ENCODE peak calls at places on chromosomes 11 and 22, in five cellular contexts. One of them, this sample, is unnamed.

GRCh38 chr22:26428515-26429457 is at the start of gene ASPHD2:
- DNase-seq in HCT116: no peak
- DNase-seq in MM.1S: peak
- DNase-seq in PC-3: peak
- DNase-seq in neural progenitor cell: peak
- DNase-seq in this sample: peak

GRCh38 chr22:42893366-42894150 is 36.5 kb upstream of the ARFGAP3 start:
- DNase-seq in neural progenitor cell: no peak
- DNase-seq in MM.1S: no peak
- DNase-seq in PC-3: no peak
- DNase-seq in HCT116: no peak
- DNase-seq in this sample: no peak

GRCh38 chr11:9277176-9277575 is 12.0 kb upstream of the DENND5A start:
- DNase-seq in PC-3: peak
- DNase-seq in neural progenitor cell: no peak
- DNase-seq in MM.1S: no peak
- DNase-seq in HCT116: no peak
- DNase-seq in this sample: no peak

GRCh38 chr11:27208846-27209245 is 154.2 kb downstream of the CCDC34 start:
- DNase-seq in MM.1S: no peak
- DNase-seq in PC-3: no peak
- DNase-seq in HCT116: no peak
- DNase-seq in neural progenitor cell: no peak
- DNase-seq in this sample: no peak

GRCh38 chr11:63667993-63668392 is 3.2 kb downstream of the ATL3 start:
- DNase-seq in MM.1S: no peak
- DNase-seq in neural progenitor cell: no peak
- DNase-seq in PC-3: peak
- DNase-seq in HCT116: peak
- DNase-seq in this sample: peak

GRCh38 chr11:105589346-105589745 is 20.5 kb upstream of the GRIA4 start:
- DNase-seq in MM.1S: no peak
- DNase-seq in neural progenitor cell: no peak
- DNase-seq in PC-3: peak
- DNase-seq in HCT116: no peak
- DNase-seq in this sample: no peak

GRCh38 chr11:5605849-5606248 is 9.4 kb downstream of the TRIM6 start:
- DNase-seq in neural progenitor cell: no peak
- DNase-seq in HCT116: no peak
- DNase-seq in MM.1S: no peak
- DNase-seq in PC-3: peak
- DNase-seq in this sample: peak

GRCh38 chr22:38426628-38427027 is 28.4 kb downstream of the KCNJ4 start:
- DNase-seq in neural progenitor cell: no peak
- DNase-seq in MM.1S: no peak
- DNase-seq in HCT116: no peak
- DNase-seq in PC-3: no peak
- DNase-seq in this sample: no peak

GRCh38 chr11:31106963-31107576 is 262.5 kb downstream of the DCDC1 start:
- DNase-seq in MM.1S: peak
- DNase-seq in PC-3: peak
- DNase-seq in HCT116: peak
- DNase-seq in neural progenitor cell: peak
- DNase-seq in this sample: peak

GRCh38 chr11:92492372-92492771 is 267.8 kb downstream of the FAT3 start:
- DNase-seq in HCT116: no peak
- DNase-seq in PC-3: no peak
- DNase-seq in neural progenitor cell: no peak
- DNase-seq in MM.1S: no peak
- DNase-seq in this sample: no peak

GRCh38 chr11:76158394-76159302 is 47.7 kb downstream of the WNT11 start:
- DNase-seq in PC-3: no peak
- DNase-seq in neural progenitor cell: no peak
- DNase-seq in HCT116: no peak
- DNase-seq in MM.1S: no peak
- DNase-seq in this sample: no peak

GRCh38 chr11:41392591-41392990 is 66.9 kb downstream of the LRRC4C start:
- DNase-seq in neural progenitor cell: peak
- DNase-seq in PC-3: no peak
- DNase-seq in MM.1S: no peak
- DNase-seq in HCT116: no peak
- DNase-seq in this sample: no peak

GRCh38 chr11:113384551-113384950 is 3.0 kb upstream of the ANKK1 start:
- DNase-seq in PC-3: peak
- DNase-seq in MM.1S: no peak
- DNase-seq in HCT116: no peak
- DNase-seq in neural progenitor cell: no peak
- DNase-seq in this sample: peak

GRCh38 chr11:105111145-105111944 is 28.2 kb downstream of the CARD18 start:
- DNase-seq in neural progenitor cell: no peak
- DNase-seq in PC-3: no peak
- DNase-seq in HCT116: no peak
- DNase-seq in MM.1S: no peak
- DNase-seq in this sample: no peak

GRCh38 chr11:8871283-8871775 is 39.7 kb upstream of the AKIP1 start:
- DNase-seq in MM.1S: no peak
- DNase-seq in neural progenitor cell: peak
- DNase-seq in HCT116: peak
- DNase-seq in PC-3: peak
- DNase-seq in this sample: peak

GRCh38 chr22:29673361-29673760 is 46.4 kb upstream of the CABP7 start:
- DNase-seq in HCT116: no peak
- DNase-seq in PC-3: no peak
- DNase-seq in neural progenitor cell: no peak
- DNase-seq in MM.1S: no peak
- DNase-seq in this sample: no peak

GRCh38 chr22:49464024-49464423 is 363.6 kb downstream of the BRD1 start:
- DNase-seq in MM.1S: no peak
- DNase-seq in HCT116: no peak
- DNase-seq in PC-3: no peak
- DNase-seq in neural progenitor cell: no peak
- DNase-seq in this sample: no peak

GRCh38 chr22:29967461-29967860 is 84.5 kb downstream of the MTMR3 start:
- DNase-seq in neural progenitor cell: no peak
- DNase-seq in HCT116: no peak
- DNase-seq in PC-3: no peak
- DNase-seq in MM.1S: no peak
- DNase-seq in this sample: no peak

GRCh38 chr11:102614485-102614884 is 10.6 kb downstream of the MMP20 start:
- DNase-seq in MM.1S: no peak
- DNase-seq in PC-3: peak
- DNase-seq in neural progenitor cell: no peak
- DNase-seq in HCT116: no peak
- DNase-seq in this sample: no peak

GRCh38 chr22:36958366-36958765 is 44.9 kb downstream of the CSF2RB start:
- DNase-seq in neural progenitor cell: no peak
- DNase-seq in HCT116: no peak
- DNase-seq in PC-3: no peak
- DNase-seq in MM.1S: no peak
- DNase-seq in this sample: no peak

GRCh38 chr11:43583548-43583947 is 97.0 kb upstream of the HSD17B12 start:
- DNase-seq in PC-3: no peak
- DNase-seq in MM.1S: no peak
- DNase-seq in HCT116: no peak
- DNase-seq in neural progenitor cell: no peak
- DNase-seq in this sample: no peak

GRCh38 chr11:128342511-128343133 is 244.7 kb downstream of the ETS1 start:
- DNase-seq in PC-3: peak
- DNase-seq in MM.1S: peak
- DNase-seq in neural progenitor cell: no peak
- DNase-seq in HCT116: no peak
- DNase-seq in this sample: peak

GRCh38 chr11:64947202-64947814 is 11.6 kb upstream of the GPHA2 start:
- DNase-seq in neural progenitor cell: no peak
- DNase-seq in MM.1S: no peak
- DNase-seq in PC-3: no peak
- DNase-seq in HCT116: no peak
- DNase-seq in this sample: no peak

GRCh38 chr11:89420981-89421380 is 70.2 kb downstream of the NOX4 start:
- DNase-seq in neural progenitor cell: no peak
- DNase-seq in PC-3: no peak
- DNase-seq in MM.1S: no peak
- DNase-seq in HCT116: no peak
- DNase-seq in this sample: no peak

GRCh38 chr11:33402066-33402465 is 144.9 kb downstream of the HIPK3 start:
- DNase-seq in MM.1S: no peak
- DNase-seq in HCT116: no peak
- DNase-seq in neural progenitor cell: no peak
- DNase-seq in PC-3: no peak
- DNase-seq in this sample: no peak

GRCh38 chr11:6545917-6546605 is 49.0 kb downstream of the DNHD1 start:
- DNase-seq in HCT116: no peak
- DNase-seq in PC-3: no peak
- DNase-seq in neural progenitor cell: no peak
- DNase-seq in MM.1S: no peak
- DNase-seq in this sample: no peak

GRCh38 chr22:35611200-35611890 is 5.8 kb downstream of the MB start:
- DNase-seq in PC-3: no peak
- DNase-seq in MM.1S: no peak
- DNase-seq in neural progenitor cell: no peak
- DNase-seq in HCT116: no peak
- DNase-seq in this sample: no peak

GRCh38 chr11:73239111-73239521 is 21.0 kb downstream of the P2RY2 start:
- DNase-seq in PC-3: no peak
- DNase-seq in neural progenitor cell: no peak
- DNase-seq in HCT116: no peak
- DNase-seq in MM.1S: no peak
- DNase-seq in this sample: no peak

GRCh38 chr11:73239571-73240189 is 21.6 kb downstream of the P2RY2 start:
- DNase-seq in PC-3: no peak
- DNase-seq in neural progenitor cell: no peak
- DNase-seq in MM.1S: no peak
- DNase-seq in HCT116: no peak
- DNase-seq in this sample: no peak

GRCh38 chr11:73236879-73237278 is 18.8 kb downstream of the P2RY2 start:
- DNase-seq in neural progenitor cell: peak
- DNase-seq in MM.1S: peak
- DNase-seq in PC-3: peak
- DNase-seq in HCT116: peak
- DNase-seq in this sample: peak

GRCh38 chr11:73236205-73236765 is 18.2 kb downstream of the P2RY2 start:
- DNase-seq in neural progenitor cell: no peak
- DNase-seq in PC-3: no peak
- DNase-seq in MM.1S: no peak
- DNase-seq in HCT116: no peak
- DNase-seq in this sample: no peak

DNA sequence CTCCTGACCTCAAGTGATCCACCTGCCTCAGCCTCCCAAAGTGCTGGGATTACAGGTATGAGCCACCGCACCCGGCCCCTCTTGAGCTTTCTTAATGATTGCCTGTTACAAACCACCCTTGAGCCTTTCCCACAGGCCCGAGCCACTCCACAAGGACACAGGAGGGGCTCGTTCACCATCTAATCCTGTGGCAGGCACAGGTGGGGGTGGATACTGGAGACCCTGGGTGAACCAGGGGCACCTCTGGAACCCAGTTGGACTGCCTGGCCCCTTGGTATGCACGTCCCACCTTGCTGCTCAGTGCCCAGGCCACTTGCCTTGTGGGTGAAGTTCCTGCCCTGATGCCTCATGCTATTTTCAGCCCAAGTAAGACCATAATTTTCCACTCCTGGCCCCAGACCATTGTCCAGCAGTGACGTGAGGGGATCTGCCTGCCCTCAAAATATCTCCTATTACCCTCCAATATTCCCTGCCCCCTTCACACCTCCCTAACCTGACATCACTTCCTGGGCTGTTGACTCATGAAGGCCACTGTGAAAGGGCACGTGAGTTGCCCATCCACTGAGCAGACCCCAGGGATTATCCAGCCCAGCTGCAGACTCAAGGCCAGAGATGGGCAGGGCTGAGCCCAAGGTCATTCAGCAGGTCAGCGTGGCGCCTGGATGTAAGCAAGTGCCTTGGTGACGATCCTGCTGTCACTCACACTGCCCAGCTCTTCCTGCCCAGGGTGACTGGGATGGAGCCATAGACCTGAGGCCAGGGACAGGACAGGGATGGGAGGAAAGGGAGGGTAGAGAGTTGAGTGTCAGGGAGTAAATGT is 19.6 kb downstream of the P2RY2 start:
- DNase-seq in neural progenitor cell: no peak
- DNase-seq in HCT116: no peak
- DNase-seq in PC-3: no peak
- DNase-seq in MM.1S: no peak
- DNase-seq in this sample: peak
- H2AFZ ChIP-seq in neural progenitor cell: no peak
- H2AFZ ChIP-seq in HCT116: no peak
- H2AFZ ChIP-seq in PC-3: no peak
- H2AFZ ChIP-seq in MM.1S: no peak
- H2AFZ ChIP-seq in this sample: no peak

GRCh38 chr22:44363214-44363979 is 50.6 kb upstream of the SHISAL1 start:
- DNase-seq in PC-3: peak
- DNase-seq in MM.1S: no peak
- DNase-seq in neural progenitor cell: no peak
- DNase-seq in HCT116: no peak
- DNase-seq in this sample: peak
- TF ChIP-seq EZH2phosphoT487 in PC-3: no peak
- TF ChIP-seq EZH2phosphoT487 in MM.1S: no peak
- TF ChIP-seq EZH2phosphoT487 in neural progenitor cell: no peak
- TF ChIP-seq EZH2phosphoT487 in HCT116: no peak
- TF ChIP-seq EZH2phosphoT487 in this sample: no peak

DNA sequence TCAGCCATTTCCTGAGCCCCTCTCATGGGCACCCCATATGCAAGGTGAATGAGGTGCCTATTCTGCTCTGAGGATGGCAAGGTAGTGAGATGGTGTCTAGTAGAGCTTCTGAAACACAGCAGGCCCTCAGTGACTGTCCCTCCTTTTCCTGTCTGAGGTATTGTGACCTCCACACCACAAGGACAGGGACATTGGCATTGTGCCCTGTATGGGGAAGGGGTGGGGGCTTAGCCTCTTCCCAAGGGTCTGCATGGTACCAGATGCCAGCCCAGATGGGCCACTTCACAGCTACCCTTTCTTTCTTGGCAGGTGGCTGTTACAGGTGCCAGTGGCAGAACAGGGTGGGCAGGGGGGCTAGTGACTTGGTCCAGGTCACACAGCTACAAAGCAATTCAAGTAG is 78.8 kb downstream of the CABIN1 start:
- DNase-seq in HCT116: no peak
- DNase-seq in PC-3: no peak
- DNase-seq in neural progenitor cell: no peak
- DNase-seq in MM.1S: no peak
- DNase-seq in this sample: no peak
- H3K27ac ChIP-seq in HCT116: no peak
- H3K27ac ChIP-seq in PC-3: no peak
- H3K27ac ChIP-seq in neural progenitor cell: no peak
- H3K27ac ChIP-seq in MM.1S: no peak
- H3K27ac ChIP-seq in this sample: no peak

GRCh38 chr11:19519344-19519743 is 193.3 kb upstream of the NAV2 start:
- DNase-seq in HCT116: no peak
- DNase-seq in neural progenitor cell: no peak
- DNase-seq in MM.1S: no peak
- DNase-seq in PC-3: no peak
- DNase-seq in this sample: no peak
- H2AFZ ChIP-seq in HCT116: no peak
- H2AFZ ChIP-seq in neural progenitor cell: no peak
- H2AFZ ChIP-seq in MM.1S: no peak
- H2AFZ ChIP-seq in PC-3: no peak
- H2AFZ ChIP-seq in this sample: no peak

This sample was measured in GM23248.